ENCODE peak calls at places on chromosomes 13 and 19, in six cellular contexts. A is mesenchymal stem cell, R is H9, U is trophoblast cell, P is H1, B is IMR-90. C is an unnamed sample.

GRCh38 chr13:35729926-35730627 is 253.6 kb upstream of the MAB21L1 start:
- DNase-seq in P (no peak), B (no peak), R (no peak), A (no peak), U (no peak), C (no peak)

GRCh38 chr19:7152568-7152967 is 83.1 kb downstream of the ZNF557 start:
- DNase-seq in P (no peak), U (no peak), B (no peak), R (peak), A (no peak), C (no peak)

GRCh38 chr19:32971012-32971595 is 654 bp downstream of the CEP89 start:
- DNase-seq in P (no peak), B (no peak), U (no peak), R (no peak), A (no peak), C (no peak)

GRCh38 chr19:18489627-18490184 is 32.2 kb downstream of the ELL start:
- DNase-seq in B (no peak), P (no peak), U (no peak), R (no peak), A (no peak), C (no peak)

GRCh38 chr19:12955996-12956395 is 1.0 kb downstream of the GADD45GIP1 start:
- DNase-seq in A (no peak), P (no peak), B (no peak), R (no peak), U (no peak), C (no peak)

GRCh38 chr13:43300817-43301216 is 277.4 kb downstream of the DNAJC15 start:
- DNase-seq in B (peak), P (no peak), A (no peak), R (no peak), U (no peak), C (no peak)

GRCh38 chr19:12450817-12451216 is 10.0 kb upstream of the ZNF443 start:
- DNase-seq in P (no peak), B (no peak), U (no peak), R (no peak), A (no peak), C (no peak)

GRCh38 chr19:7513809-7514642 is 1.9 kb upstream of the ZNF358 start:
- DNase-seq in U (no peak), R (no peak), A (no peak), P (no peak), B (no peak), C (no peak)

GRCh38 chr13:28819046-28819747 is 942 bp upstream of the MTUS2 start:
- DNase-seq in P (no peak), R (no peak), U (no peak), A (peak), B (peak), C (peak)

GRCh38 chr13:44132710-44133109 is 240.9 kb upstream of the SERP2 start:
- DNase-seq in B (peak), U (peak), R (no peak), A (peak), P (no peak), C (no peak)

GRCh38 chr13:66237411-66238062 is 992.6 kb downstream of the PCDH9 start:
- DNase-seq in P (no peak), B (no peak), R (no peak), A (no peak), U (no peak), C (peak)

GRCh38 chr19:46732966-46733692 is 12.7 kb upstream of the FKRP start:
- DNase-seq in A (peak), P (no peak), B (peak), R (no peak), U (no peak), C (no peak)

GRCh38 chr13:35957174-35957867 is 173.9 kb downstream of the DCLK1 start:
- DNase-seq in A (no peak), R (no peak), U (no peak), B (peak), P (no peak), C (no peak)

GRCh38 chr19:44111910-44112463 is 1.2 kb upstream of the ZNF225 start:
- DNase-seq in B (peak), A (peak), U (no peak), R (peak), P (peak), C (peak)

GRCh38 chr13:35014606-35015005 is 72.5 kb downstream of the NBEA start:
- DNase-seq in U (no peak), P (no peak), A (no peak), R (peak), B (no peak), C (no peak)

GRCh38 chr13:60411464-60411863 is 14.4 kb downstream of the TDRD3 start:
- DNase-seq in R (no peak), A (no peak), U (no peak), B (no peak), P (no peak), C (no peak)

GRCh38 chr19:42423462-42424344 is 3.5 kb downstream of the LIPE start:
- DNase-seq in R (peak), U (no peak), P (no peak), A (peak), B (peak), C (peak)

GRCh38 chr13:104816716-104817115 is 1718.7 kb downstream of the EFNB2 start:
- DNase-seq in B (no peak), U (no peak), R (no peak), P (no peak), A (no peak), C (no peak)

GRCh38 chr19:45497791-45498190 is 452 bp upstream of the PPM1N start:
- DNase-seq in P (no peak), B (no peak), U (no peak), R (peak), A (no peak), C (no peak)

GRCh38 chr19:34744896-34745690 is 11.1 kb downstream of the ZNF181 start:
- DNase-seq in A (no peak), B (no peak), P (no peak), R (no peak), U (no peak), C (no peak)

GRCh38 chr19:49590071-49590970 is 661 bp upstream of the PRR12 start:
- DNase-seq in R (peak), P (peak), B (peak), A (peak), U (peak), C (peak)
- H2AK5ac ChIP-seq in R (no peak), P (peak), B (peak), A (peak), U (peak), C (peak)

GRCh38 chr13:110436786-110437370 is 124.6 kb downstream of the RAB20 start:
- DNase-seq in A (no peak), R (no peak), B (no peak), U (no peak), P (no peak), C (no peak)

GRCh38 chr13:110436276-110436675 is 125.2 kb downstream of the RAB20 start:
- DNase-seq in R (no peak), P (no peak), A (no peak), U (no peak), B (peak), C (no peak)

GRCh38 chr13:110438211-110438610 is 123.3 kb downstream of the RAB20 start:
- DNase-seq in R (no peak), U (no peak), A (no peak), P (no peak), B (no peak), C (no peak)

GRCh38 chr13:110440946-110441731 is 120.4 kb downstream of the RAB20 start:
- DNase-seq in R (no peak), U (no peak), B (no peak), P (no peak), A (no peak), C (no peak)

GRCh38 chr13:110438776-110439175 is 122.7 kb downstream of the RAB20 start:
- DNase-seq in B (no peak), A (no peak), P (no peak), R (no peak), U (no peak), C (no peak)
- H2AFZ ChIP-seq in B (no peak), A (no peak), P (no peak), R (no peak), U (no peak), C (no peak)

GRCh38 chr19:58575183-58576041 is 2.3 kb upstream of the MZF1 start:
- DNase-seq in P (no peak), U (peak), A (peak), B (peak), R (peak), C (peak)
- H4K8ac ChIP-seq in P (peak), U (peak), A (peak), B (peak), R (no peak), C (no peak)

DNA sequence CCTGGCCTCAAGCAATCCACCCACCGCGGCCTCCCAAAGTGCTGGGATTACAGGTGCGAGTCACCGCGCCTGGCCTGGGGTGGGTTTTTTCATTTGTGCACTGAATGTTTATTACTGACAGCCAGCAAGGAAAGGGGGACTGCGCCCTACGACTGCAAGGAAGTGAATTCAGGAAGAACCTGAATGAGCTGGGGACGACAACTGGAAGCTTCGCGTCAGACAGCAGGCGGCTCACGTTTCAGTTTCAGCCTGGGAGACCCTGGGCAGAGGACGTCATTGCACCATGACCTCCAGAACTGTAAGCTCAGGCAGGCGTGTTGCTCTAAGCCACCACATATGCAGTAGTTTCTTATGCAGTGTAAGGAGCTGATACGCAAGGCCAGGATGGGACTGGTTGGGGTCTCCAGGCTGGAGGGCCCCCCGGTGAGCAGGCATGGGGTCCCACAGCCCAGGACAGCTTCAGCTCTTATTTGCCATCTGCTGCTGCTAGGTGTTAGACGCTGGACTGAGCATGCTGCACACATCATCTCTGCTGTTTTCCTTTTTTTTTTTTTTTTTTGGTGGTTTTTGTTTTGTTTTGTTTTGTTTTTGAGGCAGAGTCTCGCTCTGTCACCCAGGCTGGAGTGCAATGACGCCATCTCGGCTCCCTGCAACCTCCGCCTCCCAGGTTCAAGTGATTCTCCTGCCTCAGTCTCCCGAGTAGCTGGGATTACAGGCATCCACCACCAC is 66.6 kb downstream of the GADD45B start:
- DNase-seq in U (no peak), P (no peak), A (peak), B (peak), R (peak), C (no peak)
- H2AK5ac ChIP-seq in U (peak), P (peak), A (peak), B (peak), R (peak), C (peak)